ENCODE peak calls at places on chromosomes 3 and 15, in five cellular contexts. E is AG09309, J is GM23248, D is cardiac fibroblast, L is mesendoderm. C is an unnamed sample.

GRCh38 chr15:68411276-68411675 is 20.7 kb downstream of the ITGA11 start:
- DNase-seq in E (no peak), J (no peak), D (no peak), L (no peak), C (no peak)

GRCh38 chr15:73438651-73439050 is 4.3 kb upstream of the REC114 start:
- DNase-seq in E (no peak), J (no peak), D (no peak), L (no peak), C (no peak)

GRCh38 chr15:71295242-71296031 is 180.2 kb downstream of the THSD4 start:
- DNase-seq in E (peak; percentile 99), J (peak; percentile 98), D (peak; percentile 100), L (peak; percentile 30), C (peak; percentile 99)

GRCh38 chr3:73674280-73674679 is 49.5 kb upstream of the PDZRN3 start:
- DNase-seq in E (no peak), J (no peak), D (peak; percentile 51), L (peak; percentile 37), C (no peak)

GRCh38 chr3:164416491-164417222 is 661.6 kb downstream of the SI start:
- DNase-seq in E (peak; percentile 32), J (peak; percentile 6), D (peak; percentile 3), L (no peak), C (no peak)

GRCh38 chr3:57085211-57085610 is 24.7 kb downstream of the SPATA12 start:
- DNase-seq in E (no peak), J (no peak), D (no peak), L (no peak), C (no peak)

GRCh38 chr15:70556376-70556775 is 207.0 kb downstream of the UACA start:
- DNase-seq in E (no peak), J (no peak), D (no peak), L (no peak), C (no peak)

GRCh38 chr3:7876741-7877297 is 624.8 kb upstream of the LMCD1 start:
- DNase-seq in E (no peak), J (no peak), D (no peak), L (peak; percentile 38), C (no peak)

GRCh38 chr15:56307180-56307579 is 58.0 kb upstream of the TEX9 start:
- DNase-seq in E (no peak), J (no peak), D (no peak), L (no peak), C (no peak)

GRCh38 chr15:31472636-31473383 is 146.2 kb downstream of the KLF13 start:
- DNase-seq in E (no peak), J (peak; percentile 68), D (peak; percentile 65), L (no peak), C (no peak)

GRCh38 chr3:197891-198491 is 1.4 kb downstream of the CHL1 start:
- DNase-seq in E (no peak), J (no peak), D (no peak), L (peak; percentile 12), C (no peak)

GRCh38 chr3:13200465-13200864 is 127.2 kb upstream of the IQSEC1 start:
- DNase-seq in E (no peak), J (no peak), D (no peak), L (peak; percentile 50), C (no peak)

GRCh38 chr3:166445865-166446264 is 608.6 kb upstream of the BCHE start:
- DNase-seq in E (no peak), J (no peak), D (no peak), L (no peak), C (no peak)

C was measured in HFF-Myc.